ENCODE peak calls at places on chromosomes 3 and 15, in ten cellular contexts. Q is AG04450; K is brain microvascular endothelial cell; M is neuronal stem cell; Z is neural progenitor cell; B is CD4-positive, alpha-beta T cell; J is GM23338; G is cardiac muscle cell; T is sigmoid colon; A is left lung. L is an unnamed sample.

GRCh38 chr15:67547836-67548531 is 5.5 kb downstream of the MAP2K5 start:
- DNase-seq in Q (no peak), K (peak), M (no peak), Z (no peak), B (no peak), J (no peak), G (peak), T (no peak), A (no peak), L (no peak)

GRCh38 chr3:115217678-115218451 is 70.8 kb upstream of the ZBTB20 start:
- DNase-seq in Q (peak), K (peak), M (peak), Z (peak), B (no peak), J (peak), G (peak), T (no peak), A (no peak), L (peak)

GRCh38 chr15:101541501-101542292 is 52.2 kb upstream of the PCSK6 start:
- DNase-seq in Q (no peak), K (no peak), M (no peak), Z (no peak), B (no peak), J (no peak), G (no peak), T (peak), A (no peak), L (no peak)

GRCh38 chr3:116188231-116188785 is 257.0 kb downstream of the LSAMP start:
- DNase-seq in Q (no peak), K (no peak), M (no peak), Z (no peak), B (no peak), J (no peak), G (no peak), T (no peak), A (no peak), L (no peak)

GRCh38 chr15:69749797-69750196 is 297.2 kb downstream of the RPLP1 start:
- DNase-seq in Q (no peak), K (no peak), M (no peak), Z (no peak), B (no peak), J (no peak), G (no peak), T (no peak), A (no peak), L (no peak)

GRCh38 chr3:47089605-47090004 is 74.3 kb downstream of the SETD2 start:
- DNase-seq in Q (no peak), K (no peak), M (no peak), Z (no peak), B (no peak), J (no peak), G (no peak), T (no peak), A (no peak), L (no peak)

GRCh38 chr15:32936283-32936918 is 218.6 kb downstream of the GREM1 start:
- DNase-seq in Q (no peak), K (peak), M (no peak), Z (no peak), B (no peak), J (peak), G (peak), T (no peak), A (no peak), L (no peak)

GRCh38 chr3:119240101-119240581 is 537 bp downstream of the B4GALT4 start:
- DNase-seq in Q (no peak), K (no peak), M (peak), Z (peak), B (no peak), J (peak), G (peak), T (peak), A (no peak), L (peak)

GRCh38 chr15:40029979-40030893 is 8.7 kb downstream of the SRP14 start:
- DNase-seq in Q (no peak), K (no peak), M (no peak), Z (peak), B (no peak), J (peak), G (no peak), T (no peak), A (no peak), L (no peak)

GRCh38 chr3:108493862-108494261 is 16.5 kb downstream of the MYH15 start:
- DNase-seq in Q (no peak), K (no peak), M (no peak), Z (peak), B (no peak), J (peak), G (no peak), T (no peak), A (peak), L (no peak)

GRCh38 chr3:111252795-111253194 is 181.2 kb downstream of the NECTIN3 start:
- DNase-seq in Q (no peak), K (peak), M (no peak), Z (no peak), B (no peak), J (peak), G (peak), T (no peak), A (no peak), L (no peak)

GRCh38 chr3:81375921-81376320 is 385.5 kb downstream of the GBE1 start:
- DNase-seq in Q (no peak), K (no peak), M (no peak), Z (no peak), B (no peak), J (no peak), G (no peak), T (no peak), A (no peak), L (no peak)

GRCh38 chr3:195256639-195257453 is 14.1 kb downstream of the XXYLT1 start:
- DNase-seq in Q (no peak), K (no peak), M (no peak), Z (no peak), B (no peak), J (no peak), G (no peak), T (no peak), A (peak), L (no peak)

GRCh38 chr15:41961803-41962202 is 10.6 kb downstream of the EHD4 start:
- DNase-seq in Q (no peak), K (no peak), M (no peak), Z (no peak), B (no peak), J (no peak), G (no peak), T (no peak), A (no peak), L (no peak)

GRCh38 chr15:73388256-73388781 is 19.6 kb upstream of the HCN4 start:
- DNase-seq in Q (no peak), K (peak), M (no peak), Z (no peak), B (no peak), J (peak), G (peak), T (no peak), A (no peak), L (no peak)

GRCh38 chr3:186303985-186304384 is 58.0 kb downstream of the DGKG start:
- DNase-seq in Q (no peak), K (no peak), M (peak), Z (peak), B (no peak), J (peak), G (no peak), T (no peak), A (no peak), L (no peak)

GRCh38 chr15:56053046-56053400 is 59.6 kb upstream of the NEDD4 start:
- DNase-seq in Q (no peak), K (no peak), M (no peak), Z (no peak), B (no peak), J (no peak), G (no peak), T (no peak), A (no peak), L (no peak)

GRCh38 chr15:56049577-56049976 is 56.2 kb upstream of the NEDD4 start:
- DNase-seq in Q (no peak), K (no peak), M (no peak), Z (no peak), B (no peak), J (no peak), G (no peak), T (no peak), A (no peak), L (no peak)

GRCh38 chr15:56056626-56057025 is 63.2 kb upstream of the NEDD4 start:
- DNase-seq in Q (no peak), K (no peak), M (no peak), Z (no peak), B (no peak), J (no peak), G (no peak), T (no peak), A (no peak), L (no peak)

GRCh38 chr15:56051700-56052099 is 58.3 kb upstream of the NEDD4 start:
- DNase-seq in Q (no peak), K (no peak), M (no peak), Z (no peak), B (no peak), J (no peak), G (no peak), T (no peak), A (no peak), L (no peak)

GRCh38 chr15:56052389-56053045 is 59.1 kb upstream of the NEDD4 start:
- DNase-seq in Q (no peak), K (no peak), M (no peak), Z (peak), B (no peak), J (peak), G (peak), T (no peak), A (no peak), L (no peak)
- H3K27ac ChIP-seq in Q (no peak), K (no peak), M (no peak), Z (no peak), B (no peak), J (no peak), G (no peak), T (no peak), A (no peak), L (no peak)

GRCh38 chr15:89195836-89196235 is 25.5 kb downstream of the RLBP1 start:
- DNase-seq in Q (no peak), K (no peak), M (no peak), Z (no peak), B (no peak), J (no peak), G (peak), T (no peak), A (no peak), L (no peak)

GRCh38 chr15:89197503-89197971 is 23.8 kb downstream of the RLBP1 start:
- DNase-seq in Q (no peak), K (no peak), M (peak), Z (peak), B (no peak), J (peak), G (no peak), T (peak), A (no peak), L (peak)

GRCh38 chr15:89198196-89198595 is 23.2 kb downstream of the RLBP1 start:
- DNase-seq in Q (no peak), K (no peak), M (no peak), Z (no peak), B (no peak), J (no peak), G (no peak), T (no peak), A (no peak), L (no peak)

GRCh38 chr15:89196241-89196640 is 25.1 kb downstream of the RLBP1 start:
- DNase-seq in Q (no peak), K (no peak), M (no peak), Z (no peak), B (no peak), J (no peak), G (no peak), T (no peak), A (no peak), L (no peak)

GRCh38 chr15:89196994-89197393 is 24.4 kb downstream of the RLBP1 start:
- DNase-seq in Q (no peak), K (no peak), M (no peak), Z (no peak), B (no peak), J (no peak), G (no peak), T (no peak), A (no peak), L (no peak)
- H3K27ac ChIP-seq in Q (no peak), K (no peak), M (peak), Z (peak), B (no peak), J (peak), G (peak), T (peak), A (peak), L (peak)

DNA sequence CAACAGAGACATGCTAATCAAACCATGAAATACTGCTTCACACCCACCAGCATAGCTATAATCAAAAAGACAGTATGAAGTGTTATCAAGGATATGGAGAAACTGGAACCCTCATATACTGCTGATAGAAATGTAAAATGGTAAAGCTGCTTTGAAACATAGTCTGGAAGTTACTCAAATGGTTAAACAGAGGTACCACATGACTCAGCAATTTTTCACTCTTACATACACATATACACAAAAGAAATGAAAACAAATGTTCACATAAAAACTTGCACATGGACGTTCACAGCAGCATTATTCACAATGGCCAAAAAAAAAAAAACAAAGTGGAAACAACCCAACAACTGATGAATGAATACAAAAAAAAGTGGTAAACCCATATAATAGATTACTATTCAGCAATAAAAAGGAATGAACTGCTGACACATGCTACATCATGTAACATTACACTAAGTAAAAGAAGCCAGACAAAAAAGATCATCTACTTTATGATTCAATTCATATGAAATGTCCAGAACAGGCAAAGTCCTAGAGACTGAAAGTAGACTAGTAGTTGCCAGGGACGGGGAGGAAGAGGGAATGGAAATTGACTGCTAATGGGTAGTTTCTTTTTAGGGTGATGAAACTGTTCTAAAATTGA is 23.2 kb downstream of the ZNF148 start:
- DNase-seq in Q (no peak), K (peak), M (no peak), Z (no peak), B (no peak), J (no peak), G (no peak), T (no peak), A (no peak), L (no peak)
- H3K27ac ChIP-seq in Q (no peak), K (peak), M (no peak), Z (no peak), B (no peak), J (no peak), G (no peak), T (no peak), A (no peak), L (no peak)

GRCh38 chr3:37458162-37458895 is 283.9 kb upstream of the LRRFIP2 start:
- DNase-seq in Q (no peak), K (no peak), M (no peak), Z (peak), B (no peak), J (no peak), G (peak), T (peak), A (no peak), L (no peak)
- H3K27ac ChIP-seq in Q (no peak), K (no peak), M (no peak), Z (no peak), B (no peak), J (peak), G (no peak), T (peak), A (no peak), L (no peak)

DNA sequence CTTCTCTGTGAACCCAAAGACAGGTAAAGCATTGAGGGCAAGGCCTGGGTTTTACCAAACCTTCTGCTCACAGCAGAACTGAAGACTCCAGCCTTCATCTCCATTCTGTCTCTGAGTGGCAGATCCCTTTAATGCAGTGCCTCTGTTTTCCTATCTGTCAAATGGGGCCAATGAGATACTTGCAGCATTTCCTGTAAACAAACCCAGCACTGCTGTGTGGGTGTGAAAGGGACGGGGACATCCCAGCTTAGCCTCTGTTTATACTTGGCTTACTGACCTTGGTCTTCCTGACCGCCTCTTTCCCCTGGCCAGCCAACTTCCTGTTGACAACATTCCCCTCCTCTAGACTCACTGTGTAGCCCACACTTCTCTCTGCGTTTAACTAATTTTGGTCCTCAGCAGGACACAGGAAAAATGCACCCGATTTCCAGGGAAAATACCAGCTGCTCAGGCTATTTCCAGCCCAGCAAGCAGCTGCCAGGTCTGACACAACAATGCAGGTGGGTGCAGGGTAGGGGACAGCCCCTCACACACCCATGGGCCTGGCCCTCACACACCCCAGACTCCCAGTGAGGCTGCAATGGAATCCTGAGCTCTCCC is 105.9 kb upstream of the HERC1 start:
- DNase-seq in Q (peak), K (peak), M (no peak), Z (no peak), B (no peak), J (no peak), G (peak), T (peak), A (no peak), L (no peak)
- H3K27ac ChIP-seq in Q (peak), K (peak), M (no peak), Z (no peak), B (no peak), J (no peak), G (no peak), T (peak), A (peak), L (no peak)

DNA sequence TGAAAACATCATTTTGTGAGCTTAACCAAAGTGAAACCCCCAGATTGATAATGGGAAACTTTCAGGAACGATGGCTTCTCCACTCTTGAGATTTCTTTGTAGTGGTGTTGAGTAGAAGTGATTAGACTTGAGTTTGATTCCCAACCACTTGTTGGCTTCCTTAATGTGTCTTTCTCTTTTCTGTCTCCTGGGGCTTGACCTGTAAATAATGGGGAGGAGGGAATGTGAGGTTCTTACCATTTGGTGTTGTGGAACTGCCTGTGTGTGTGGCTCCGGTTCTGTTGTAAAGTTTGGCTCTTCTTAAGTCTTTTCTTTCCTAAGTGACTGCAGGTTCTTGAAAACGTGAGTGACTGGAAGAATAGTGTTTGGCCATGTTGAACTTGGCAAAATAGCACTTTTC is 2.7 kb downstream of the CDV3 start:
- DNase-seq in Q (no peak), K (no peak), M (no peak), Z (no peak), B (no peak), J (no peak), G (peak), T (no peak), A (no peak), L (no peak)
- H3K27ac ChIP-seq in Q (no peak), K (no peak), M (no peak), Z (no peak), B (no peak), J (peak), G (peak), T (no peak), A (peak), L (no peak)

DNA sequence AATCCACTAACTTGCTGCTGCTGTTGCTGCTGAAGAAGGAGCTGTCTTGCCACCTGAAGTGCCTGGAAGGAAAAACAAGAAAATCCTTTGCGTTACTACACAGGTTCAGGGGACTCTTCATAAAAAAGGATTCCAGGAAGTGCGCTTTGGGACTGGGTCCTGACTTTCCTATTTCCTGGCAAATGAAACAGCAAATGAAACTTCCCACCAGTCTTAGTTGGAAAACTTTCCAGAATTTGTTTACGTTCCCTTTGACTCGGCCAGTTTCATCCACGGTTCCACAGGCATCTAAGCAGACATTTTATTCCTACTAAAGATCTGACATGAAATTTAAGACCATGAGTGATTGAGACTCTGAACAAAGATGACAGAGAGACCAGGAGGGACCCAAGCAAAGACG is 471.0 kb downstream of the FOXP1 start:
- DNase-seq in Q (no peak), K (no peak), M (no peak), Z (no peak), B (no peak), J (no peak), G (no peak), T (no peak), A (no peak), L (no peak)
- H3K27ac ChIP-seq in Q (peak), K (peak), M (no peak), Z (no peak), B (no peak), J (peak), G (no peak), T (peak), A (peak), L (no peak)

GRCh38 chr3:184145120-184145524 is 10.0 kb downstream of the EIF2B5 start:
- DNase-seq in Q (no peak), K (peak), M (no peak), Z (peak), B (no peak), J (peak), G (peak), T (no peak), A (no peak), L (no peak)
- H3K27ac ChIP-seq in Q (peak), K (no peak), M (no peak), Z (no peak), B (no peak), J (no peak), G (peak), T (no peak), A (no peak), L (no peak)